ENCODE peak calls at places on chromosomes 11 and 22, in four cellular contexts. X, W, D and A are unnamed samples.

GRCh38 chr11:86740628-86741488 is 59.5 kb upstream of the PRSS23 start:
- DNase-seq in D (peak; percentile 94), X (peak; percentile 57), W (peak; percentile 94), A (no peak)

GRCh38 chr22:44395116-44396005 is 82.6 kb upstream of the SHISAL1 start:
- DNase-seq in X (peak; percentile 15), W (no peak), D (no peak), A (no peak)

GRCh38 chr22:32536352-32536751 is 61.7 kb downstream of the FBXO7 start:
- DNase-seq in W (no peak), D (no peak), X (no peak), A (no peak)

GRCh38 chr22:43566561-43567332 is 154.9 kb downstream of the MPPED1 start:
- DNase-seq in X (no peak), W (no peak), D (no peak), A (no peak)

GRCh38 chr11:19345848-19346681 is 105.3 kb upstream of the E2F8 start:
- DNase-seq in W (no peak), D (no peak), X (no peak), A (peak; percentile 70)

GRCh38 chr11:47308050-47308823 is 38.3 kb downstream of the MADD start:
- DNase-seq in W (no peak), X (no peak), D (no peak), A (no peak)

GRCh38 chr11:129440028-129440630 is 64.5 kb downstream of the BARX2 start:
- DNase-seq in W (peak; percentile 6), D (peak; percentile 78), X (no peak), A (no peak)

GRCh38 chr11:116261616-116262015 is 511.2 kb downstream of the BUD13 start:
- DNase-seq in W (no peak), D (no peak), X (no peak), A (no peak)

GRCh38 chr11:62444271-62444833 is 25.5 kb downstream of the SCGB1A1 start:
- DNase-seq in X (peak; percentile 71), D (no peak), W (peak; percentile 48), A (peak; percentile 61)

GRCh38 chr11:73288873-73289707 is 17.0 kb downstream of the P2RY6 start:
- DNase-seq in X (peak; percentile 82), W (peak; percentile 90), D (peak; percentile 72), A (peak; percentile 89)

GRCh38 chr22:42282252-42282942 is 11.9 kb upstream of the TCF20 start:
- DNase-seq in W (no peak), X (peak; percentile 20), D (no peak), A (no peak)

GRCh38 chr22:20728523-20729190 is 45.3 kb upstream of the SERPIND1 start:
- DNase-seq in X (no peak), D (no peak), W (no peak), A (no peak)

GRCh38 chr22:43897751-43898261 is 6.0 kb upstream of the PNPLA5 start:
- DNase-seq in D (no peak), X (no peak), W (peak; percentile 82), A (no peak)

GRCh38 chr11:111665779-111666178 is 63.5 kb downstream of the SIK2 start:
- DNase-seq in X (no peak), D (peak; percentile 54), W (peak; percentile 16), A (peak; percentile 13)

GRCh38 chr11:2835768-2836150 is 49.8 kb downstream of the CDKN1C start:
- DNase-seq in D (no peak), W (no peak), X (no peak), A (no peak)

GRCh38 chr11:61129608-61130523 is 27.6 kb downstream of the CD5 start:
- DNase-seq in W (peak; percentile 91), D (peak; percentile 83), X (peak; percentile 88), A (peak; percentile 98)

GRCh38 chr11:61509058-61510029 is 795 bp downstream of the LRRC10B start:
- DNase-seq in X (peak; percentile 55), W (no peak), D (no peak), A (peak; percentile 86)

GRCh38 chr11:21260101-21260500 is 590.7 kb downstream of the NELL1 start:
- DNase-seq in D (no peak), X (no peak), W (no peak), A (no peak)

GRCh38 chr11:20125927-20126326 is 34.3 kb downstream of the DBX1 start:
- DNase-seq in D (peak; percentile 69), W (peak; percentile 52), X (no peak), A (no peak)

GRCh38 chr11:31237819-31238771 is 131.4 kb downstream of the DCDC1 start:
- DNase-seq in X (no peak), W (no peak), D (peak; percentile 57), A (no peak)

GRCh38 chr11:76770642-76771445 is 12.3 kb upstream of the TSKU start:
- DNase-seq in X (no peak), D (peak; percentile 78), W (peak; percentile 94), A (no peak)

GRCh38 chr22:39282642-39283311 is 36.6 kb downstream of the RPL3 start:
- DNase-seq in D (no peak), W (no peak), X (peak; percentile 47), A (no peak)

GRCh38 chr22:27597703-27598444 is 203.7 kb downstream of the MN1 start:
- DNase-seq in D (peak; percentile 51), W (peak; percentile 14), X (no peak), A (no peak)

GRCh38 chr11:12845739-12846358 is 163.3 kb upstream of the RASSF10 start:
- DNase-seq in W (peak; percentile 17), X (no peak), D (no peak), A (no peak)

GRCh38 chr22:35970601-35971417 is 57.8 kb downstream of the RBFOX2 start:
- DNase-seq in X (no peak), D (no peak), W (no peak), A (no peak)

GRCh38 chr11:112856591-112856990 is 104.6 kb upstream of the NCAM1 start:
- DNase-seq in W (no peak), D (no peak), X (no peak), A (no peak)

GRCh38 chr11:58926695-58927094 is 12.6 kb upstream of the GLYATL1 start:
- DNase-seq in W (peak; percentile 66), X (no peak), D (no peak), A (no peak)

GRCh38 chr11:63890368-63890767 is 26.6 kb downstream of the RCOR2 start:
- DNase-seq in D (no peak), W (no peak), X (no peak), A (no peak)

GRCh38 chr22:49973018-49973965 is 12.7 kb downstream of the PIM3 start:
- DNase-seq in X (no peak), W (no peak), D (no peak), A (no peak)

GRCh38 chr11:125114518-125114917 is 3.1 kb upstream of the TMEM218 start:
- DNase-seq in X (no peak), D (no peak), W (no peak), A (no peak)

GRCh38 chr22:25641650-25642049 is 77.2 kb downstream of the GRK3 start:
- DNase-seq in X (no peak), D (no peak), W (no peak), A (no peak)

GRCh38 chr22:24926849-24927579 is 19.5 kb downstream of the LHFPL7 start:
- DNase-seq in X (no peak), D (peak; percentile 76), W (no peak), A (no peak)

GRCh38 chr22:42437488-42438292 is 5.5 kb upstream of the NFAM1 start:
- DNase-seq in X (peak; percentile 78), W (peak; percentile 17), D (peak; percentile 59), A (peak; percentile 87)

DNA sequence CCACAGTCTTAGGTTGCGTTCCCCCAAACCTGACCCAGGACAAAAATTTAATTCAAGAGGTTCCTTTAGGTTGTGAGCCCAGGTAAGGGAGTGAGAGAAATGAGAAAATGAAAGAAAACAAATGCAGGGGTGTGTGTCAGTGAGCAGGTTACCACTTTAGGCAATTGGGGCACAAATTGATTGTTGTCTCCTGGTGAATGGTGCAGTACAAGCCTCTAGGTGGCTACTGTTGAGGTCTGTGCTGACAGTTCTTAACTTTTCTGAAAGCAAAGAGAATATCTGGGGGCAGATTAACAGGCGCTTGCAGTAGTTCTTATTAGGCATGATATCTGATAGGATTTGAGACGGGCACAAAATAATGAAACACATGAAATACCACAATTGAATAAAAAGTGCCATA is 894.6 kb downstream of the FAM181B start:
- DNase-seq in W (no peak), X (no peak), D (no peak), A (no peak)
- TF ChIP-seq CTCF in W (no peak), X (no peak), D (no peak), A (no peak)

DNA sequence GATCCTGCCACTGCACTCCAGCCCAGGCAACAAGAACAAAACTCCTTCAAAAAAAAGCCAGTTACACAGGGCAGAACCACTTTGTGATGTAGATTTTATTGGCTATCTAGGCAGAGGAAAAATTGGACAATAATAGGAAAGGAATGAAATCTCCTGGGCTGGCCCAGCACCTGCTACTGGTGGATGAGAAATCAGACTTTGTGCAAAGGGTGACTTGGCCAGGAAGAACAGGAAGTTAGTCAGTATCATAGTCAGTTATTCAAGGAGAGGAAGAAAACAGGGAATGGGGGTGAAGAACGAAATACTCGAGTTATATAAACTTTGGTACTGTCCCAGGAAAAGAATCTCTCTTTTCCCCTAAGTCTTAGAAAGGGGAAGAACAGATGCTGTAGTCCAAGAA is 11.0 kb upstream of the SPTBN2 start:
- DNase-seq in W (peak; percentile 55), X (no peak), D (no peak), A (no peak)
- TF ChIP-seq CTCF in W (no peak), X (no peak), D (no peak), A (no peak)

GRCh38 chr11:24264868-24265267 is 232.0 kb upstream of the LUZP2 start:
- DNase-seq in D (no peak), X (no peak), W (no peak), A (no peak)
- TF ChIP-seq CTCF in D (no peak), X (no peak), W (no peak), A (no peak)

DNA sequence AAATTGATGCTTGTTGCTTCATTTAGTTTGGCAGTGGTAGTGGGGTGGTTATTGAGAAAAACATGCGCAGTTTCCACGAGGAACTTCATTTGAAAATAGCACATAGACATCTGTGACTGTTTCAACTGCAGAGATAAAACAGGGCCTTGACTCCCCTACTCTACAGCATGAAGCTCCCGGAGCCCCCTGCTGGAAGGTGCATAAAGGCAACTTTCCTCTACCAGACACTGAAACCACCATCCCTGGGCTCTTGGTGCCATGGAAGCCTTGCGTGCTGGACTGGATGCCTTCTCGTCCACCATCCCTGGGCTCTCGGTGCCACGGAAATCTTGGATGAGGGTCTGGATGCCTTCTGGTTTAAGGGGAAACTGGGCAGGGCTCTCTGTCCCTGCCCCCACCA is 195.8 kb downstream of the CSNK2A3 start:
- DNase-seq in X (no peak), D (peak; percentile 42), W (peak; percentile 21), A (no peak)
- TF ChIP-seq CTCF in X (no peak), D (no peak), W (peak; percentile 70), A (no peak)

DNA sequence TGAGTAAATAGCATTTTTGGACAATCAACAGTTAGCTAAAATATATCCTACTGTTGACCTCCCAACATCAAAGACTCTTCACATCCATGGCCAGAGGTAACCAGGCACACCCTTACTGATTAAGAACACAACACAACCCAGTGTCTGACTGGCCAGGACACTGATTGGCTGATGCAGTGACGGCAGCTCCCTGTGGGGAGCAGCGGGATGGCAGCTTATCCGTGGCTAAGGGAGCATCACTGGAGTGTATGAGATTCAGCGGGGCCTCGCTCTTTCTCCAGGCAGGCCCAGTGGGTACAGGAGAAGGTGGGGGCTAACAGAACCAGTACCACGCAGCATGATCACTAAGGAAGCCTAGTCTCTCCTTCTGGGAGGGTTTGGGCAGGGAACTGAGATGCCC is 10.3 kb upstream of the IL2RB start:
- DNase-seq in D (no peak), W (no peak), X (no peak), A (no peak)
- TF ChIP-seq CTCF in D (no peak), W (peak; percentile 6), X (no peak), A (no peak)